ENCODE peak calls at places on chromosomes 5 and 9, in nine cellular contexts. A is naive thymus-derived CD8-positive, alpha-beta T cell; J is cardiac fibroblast; Q is neural crest cell; U is hepatocyte; E is anterior cingulate cortex; H is stimulated activated CD4-positive, alpha-beta T cell treated with anti-CD3 and anti-CD28 coated beads, Interleukin-1b, Interleukin-23, amount 100 ng/mL, for 4 hours; S is endothelial cell; L is stimulated activated CD8-positive, alpha-beta memory T cell treated with anti-CD3 and anti-CD28 coated beads, Interleukin-4, amount 100 ng/mL, for 48 hours. Y is an unnamed sample.

GRCh38 chr9:92146610-92147009 is 31.4 kb upstream of the SPTLC1 start:
- DNase-seq in A (no peak), J (peak; percentile 59), Q (no peak), U (no peak), E (no peak), H (no peak), S (no peak), L (no peak), Y (no peak)

GRCh38 chr5:10663531-10664183 is 97.4 kb downstream of the DAP start:
- DNase-seq in A (no peak), J (peak; percentile 29), Q (no peak), U (peak; percentile 35), E (no peak), H (no peak), S (no peak), L (no peak), Y (no peak)

GRCh38 chr9:112866662-112867274 is 23.9 kb downstream of the SLC46A2 start:
- DNase-seq in A (no peak), J (peak; percentile 35), Q (no peak), U (no peak), E (no peak), H (no peak), S (no peak), L (no peak), Y (no peak)

GRCh38 chr5:142920888-142921612 is 150.9 kb downstream of the ARHGAP26 start:
- DNase-seq in A (no peak), J (no peak), Q (no peak), U (no peak), E (no peak), H (no peak), S (no peak), L (no peak), Y (no peak)

GRCh38 chr5:41087461-41087860 is 16.3 kb upstream of the MROH2B start:
- DNase-seq in A (no peak), J (peak; percentile 88), Q (no peak), U (no peak), E (no peak), H (no peak), S (no peak), L (no peak), Y (no peak)

GRCh38 chr5:77683171-77683732 is 44.7 kb upstream of the OTP start:
- DNase-seq in A (no peak), J (peak; percentile 42), Q (no peak), U (no peak), E (peak; percentile 2), H (no peak), S (no peak), L (no peak), Y (no peak)

GRCh38 chr5:143922718-143923117 is 110.8 kb downstream of the HMHB1 start:
- DNase-seq in A (no peak), J (peak; percentile 80), Q (no peak), U (no peak), E (no peak), H (no peak), S (no peak), L (no peak), Y (no peak)

GRCh38 chr5:128534729-128535128 is 3.3 kb downstream of the FBN2 start:
- DNase-seq in A (no peak), J (peak; percentile 13), Q (no peak), U (peak; percentile 75), E (no peak), H (no peak), S (no peak), L (no peak), Y (no peak)

GRCh38 chr9:127452481-127453092 is 1.3 kb downstream of the LRSAM1 start:
- DNase-seq in A (no peak), J (peak; percentile 22), Q (no peak), U (peak; percentile 51), E (no peak), H (no peak), S (no peak), L (no peak), Y (no peak)

GRCh38 chr5:72410896-72411295 is 90.7 kb downstream of the PTCD2 start:
- DNase-seq in A (no peak), J (peak; percentile 78), Q (no peak), U (no peak), E (no peak), H (no peak), S (no peak), L (no peak), Y (no peak)

GRCh38 chr9:91589101-91589553 is 165.5 kb upstream of the NFIL3 start:
- DNase-seq in A (no peak), J (peak; percentile 85), Q (no peak), U (peak; percentile 51), E (no peak), H (no peak), S (no peak), L (no peak), Y (no peak)

GRCh38 chr5:375921-376871 is 54.7 kb downstream of the AHRR start:
- DNase-seq in A (no peak), J (no peak), Q (no peak), U (no peak), E (no peak), H (no peak), S (no peak), L (peak; percentile 30), Y (no peak)

GRCh38 chr5:94969174-94969573 is 315.7 kb downstream of the MCTP1 start:
- DNase-seq in A (no peak), J (peak; percentile 65), Q (no peak), U (peak; percentile 8), E (no peak), H (no peak), S (no peak), L (no peak), Y (no peak)

GRCh38 chr5:179316961-179317360 is 28.3 kb downstream of the ADAMTS2 start:
- DNase-seq in A (no peak), J (no peak), Q (no peak), U (no peak), E (no peak), H (no peak), S (no peak), L (no peak), Y (no peak)

GRCh38 chr5:89372176-89372575 is 489.2 kb upstream of the MEF2C start:
- DNase-seq in A (no peak), J (peak; percentile 64), Q (no peak), U (no peak), E (no peak), H (no peak), S (no peak), L (no peak), Y (no peak)

Y was measured in T-cell.